ENCODE peak calls at places on chromosomes 5 and 9, in six cellular contexts. V is activated naive CD8-positive, alpha-beta T cell treated with anti-CD3 and anti-CD28 coated beads, Interleukin-2, amount 50 U/mL, for 24 hours; M is kidney epithelial cell; C is C1 segment of cervical spinal cord; P is HCEC 1CT; D is Ammon's horn. E is an unnamed sample.
A peak's percentile ranks its signal among the peaks of the same experiment; 100 is the strongest.

GRCh38 chr5:179222246-179223017 is 122.8 kb downstream of the ADAMTS2 start:
- DNase-seq in V (no peak), M (no peak), C (no peak), P (no peak), D (no peak), E (no peak)

GRCh38 chr9:72134801-72135200 is 14.4 kb upstream of the GDA start:
- DNase-seq in V (no peak), M (no peak), C (no peak), P (no peak), D (no peak), E (no peak)

GRCh38 chr9:124869466-124869985 is 7.6 kb downstream of the ARPC5L start:
- DNase-seq in V (peak; percentile 44), M (no peak), C (no peak), P (peak; percentile 43), D (no peak), E (no peak)

GRCh38 chr5:144028644-144029043 is 141.8 kb downstream of the YIPF5 start:
- DNase-seq in V (no peak), M (no peak), C (no peak), P (peak; percentile 80), D (no peak), E (no peak)

GRCh38 chr9:6014668-6015270 is 655 bp downstream of the RANBP6 start:
- DNase-seq in V (no peak), M (peak; percentile 71), C (no peak), P (peak; percentile 83), D (no peak), E (peak; percentile 8)

GRCh38 chr9:105415344-105415980 is 32.4 kb upstream of the FSD1L start:
- DNase-seq in V (peak; percentile 61), M (no peak), C (no peak), P (peak; percentile 25), D (peak; percentile 81), E (no peak)

GRCh38 chr9:125330587-125330986 is 69.0 kb downstream of the GAPVD1 start:
- DNase-seq in V (no peak), M (no peak), C (no peak), P (no peak), D (no peak), E (no peak)

GRCh38 chr5:150122158-150122510 is 33.5 kb downstream of the PDGFRB start:
- DNase-seq in V (peak; percentile 15), M (no peak), C (no peak), P (peak; percentile 32), D (no peak), E (no peak)

GRCh38 chr9:34553511-34554021 is 30.8 kb upstream of the ENHO start:
- DNase-seq in V (no peak), M (no peak), C (no peak), P (no peak), D (no peak), E (no peak)

GRCh38 chr9:15416880-15417279 is 5.8 kb upstream of the SNAPC3 start:
- DNase-seq in V (peak; percentile 34), M (no peak), C (no peak), P (peak; percentile 49), D (peak; percentile 32), E (no peak)

GRCh38 chr9:105832311-105832710 is 138.0 kb downstream of the TMEM38B start:
- DNase-seq in V (no peak), M (no peak), C (no peak), P (no peak), D (no peak), E (no peak)

GRCh38 chr5:149114403-149115312 is 26.6 kb upstream of the ABLIM3 start:
- DNase-seq in V (peak; percentile 40), M (no peak), C (peak; percentile 30), P (peak; percentile 87), D (peak; percentile 94), E (peak; percentile 89)

GRCh38 chr5:68415177-68416085 is 199.9 kb downstream of the PIK3R1 start:
- DNase-seq in V (no peak), M (no peak), C (no peak), P (no peak), D (no peak), E (no peak)

GRCh38 chr9:91361294-91362201 is at the start of gene AUH:
- DNase-seq in V (peak; percentile 91), M (peak; percentile 31), C (peak; percentile 82), P (peak; percentile 74), D (peak; percentile 91), E (peak; percentile 87)

GRCh38 chr5:6731465-6732237 is 18.4 kb downstream of the TENT4A start:
- DNase-seq in V (no peak), M (no peak), C (no peak), P (no peak), D (no peak), E (no peak)

GRCh38 chr5:171622010-171622409 is 163.6 kb upstream of the SMIM23 start:
- DNase-seq in V (no peak), M (no peak), C (no peak), P (no peak), D (peak; percentile 31), E (no peak)

GRCh38 chr5:129099184-129099570 is 4.6 kb downstream of the ISOC1 start:
- DNase-seq in V (no peak), M (no peak), C (no peak), P (no peak), D (no peak), E (no peak)

GRCh38 chr9:79201641-79202040 is 370.1 kb upstream of the TLE4 start:
- DNase-seq in V (no peak), M (no peak), C (no peak), P (peak; percentile 58), D (no peak), E (no peak)

GRCh38 chr9:107905313-107906027 is 415.9 kb upstream of the KLF4 start:
- DNase-seq in V (no peak), M (no peak), C (no peak), P (no peak), D (peak; percentile 42), E (peak; percentile 62)

GRCh38 chr9:106892632-106893031 is 29.7 kb downstream of the ZNF462 start:
- DNase-seq in V (no peak), M (peak; percentile 90), C (no peak), P (peak; percentile 99), D (no peak), E (no peak)

E was measured in globus pallidus.